ENCODE peak calls at places on chromosomes 12 and 14, in four cellular contexts. Z, O, U and I are unnamed samples.

GRCh38 chr12:76765598-76765997 is 1.7 kb downstream of the ZDHHC17 start:
- DNase-seq in U (no peak), Z (no peak), O (no peak), I (no peak)

GRCh38 chr12:118371354-118372282 is 1.1 kb downstream of the TAOK3 start:
- DNase-seq in Z (no peak), O (no peak), U (no peak), I (no peak)

GRCh38 chr14:92922883-92923743 is at the start of gene CHGA:
- DNase-seq in U (peak), Z (no peak), O (no peak), I (peak)

GRCh38 chr12:118498171-118498570 is 121.8 kb downstream of the SUDS3 start:
- DNase-seq in U (no peak), O (no peak), Z (no peak), I (no peak)

GRCh38 chr12:57549909-57550627 is at the start of gene KIF5A:
- DNase-seq in U (peak), Z (no peak), O (peak), I (peak)

GRCh38 chr14:77883479-77884238 is 83.8 kb downstream of the ADCK1 start:
- DNase-seq in U (no peak), Z (no peak), O (no peak), I (no peak)

GRCh38 chr12:51818086-51818485 is 30.4 kb downstream of the FIGNL2 start:
- DNase-seq in O (no peak), U (no peak), Z (no peak), I (no peak)

GRCh38 chr12:203462-204260 is 10.3 kb downstream of the SLC6A12 start:
- DNase-seq in O (no peak), Z (no peak), U (no peak), I (no peak)

GRCh38 chr12:115251727-115252126 is 567.8 kb upstream of the TBX3 start:
- DNase-seq in O (no peak), Z (no peak), U (no peak), I (no peak)

GRCh38 chr12:55929306-55929791 is 1.6 kb upstream of the DGKA start:
- DNase-seq in U (peak), Z (no peak), O (no peak), I (peak)

GRCh38 chr12:104280703-104281458 is 22.7 kb upstream of the EID3 start:
- DNase-seq in U (no peak), Z (no peak), O (no peak), I (no peak)

GRCh38 chr12:6347367-6348338 is 5.8 kb upstream of the TNFRSF1A start:
- DNase-seq in Z (no peak), O (peak), U (no peak), I (no peak)

GRCh38 chr12:40226652-40227051 is 1.9 kb downstream of the LRRK2 start:
- DNase-seq in O (peak), Z (no peak), U (no peak), I (no peak)

GRCh38 chr14:53368714-53369191 is 215.6 kb upstream of the DDHD1 start:
- DNase-seq in Z (no peak), O (no peak), U (no peak), I (no peak)

GRCh38 chr12:89856431-89856830 is 147.8 kb upstream of the ATP2B1 start:
- DNase-seq in O (no peak), U (no peak), Z (no peak), I (no peak)

GRCh38 chr12:13606290-13606689 is 375.1 kb downstream of the GRIN2B start:
- DNase-seq in U (no peak), O (no peak), Z (no peak), I (no peak)

GRCh38 chr12:114812858-114813761 is 129.1 kb upstream of the TBX3 start:
- DNase-seq in O (no peak), U (no peak), Z (peak), I (no peak)

GRCh38 chr12:92462049-92462448 is 240.7 kb upstream of the PLEKHG7 start:
- DNase-seq in O (no peak), Z (no peak), U (no peak), I (no peak)

GRCh38 chr12:39000370-39000769 is 95.0 kb upstream of the CPNE8 start:
- DNase-seq in O (no peak), U (no peak), Z (no peak), I (no peak)

GRCh38 chr12:43100231-43100630 is 451.8 kb downstream of the ADAMTS20 start:
- DNase-seq in Z (no peak), U (no peak), O (no peak), I (no peak)